ENCODE peak calls at places on chromosome 16, in five cellular contexts. C is foreskin fibroblast, H is dorsolateral prefrontal cortex, G is NCI-H748 treated with DMSO at 0.1 percent for 48 hours, S is islet precursor cell. V is an unnamed sample.

GRCh38 chr16:68332411-68333121 is 21.7 kb downstream of the PRMT7 start:
- DNase-seq in C (no peak), G (no peak), H (no peak), S (peak; percentile 85), V (peak; percentile 18)

GRCh38 chr16:56911771-56912541 is 20.0 kb upstream of the HERPUD1 start:
- DNase-seq in S (peak; percentile 89), H (peak; percentile 17), C (no peak), G (no peak), V (no peak)

GRCh38 chr16:4328580-4329353 is 12.9 kb downstream of the GLIS2 start:
- DNase-seq in S (no peak), H (no peak), G (no peak), C (no peak), V (no peak)

GRCh38 chr16:67029249-67030096 is 524 bp downstream of the CBFB start:
- DNase-seq in S (peak; percentile 63), H (no peak), G (no peak), C (peak; percentile 61), V (peak; percentile 42)

GRCh38 chr16:3656491-3657468 is 2.3 kb downstream of the DNASE1 start:
- DNase-seq in H (no peak), C (peak; percentile 18), G (no peak), S (peak; percentile 46), V (no peak)

GRCh38 chr16:2689968-2690830 is 7.9 kb downstream of the KCTD5 start:
- DNase-seq in C (no peak), S (no peak), G (no peak), H (peak; percentile 35), V (no peak)

GRCh38 chr16:48432136-48432535 is 46.9 kb upstream of the SIAH1 start:
- DNase-seq in G (no peak), H (no peak), S (no peak), C (no peak), V (no peak)

GRCh38 chr16:83059237-83059636 is 432.5 kb downstream of the CDH13 start:
- DNase-seq in S (no peak), C (no peak), H (no peak), G (no peak), V (no peak)

GRCh38 chr16:4667203-4667983 is 26.0 kb upstream of the NUDT16L1 start:
- DNase-seq in G (no peak), H (no peak), S (no peak), C (no peak), V (no peak)

V was measured in anterior cingulate cortex.